ENCODE peak calls at places on chromosome 18, in seven cellular contexts. Z is foreskin fibroblast, L is spleen, R is A549, C is AG04450, D is adrenal gland, F is retinal pigment epithelial cell. T is an unnamed sample.

GRCh38 chr18:34773961-34774754 is 64.1 kb downstream of the DTNA start:
- DNase-seq in R (no peak), C (no peak), F (peak), Z (peak), D (peak), L (no peak), T (no peak)

GRCh38 chr18:45386256-45386655 is 229.0 kb upstream of the SLC14A2 start:
- DNase-seq in Z (peak), R (peak), D (no peak), L (no peak), F (no peak), C (no peak), T (no peak)

GRCh38 chr18:56532176-56532840 is 106.1 kb downstream of the TXNL1 start:
- DNase-seq in C (no peak), R (no peak), F (no peak), Z (no peak), D (no peak), L (no peak), T (peak)

GRCh38 chr18:574456-575228 is 5.5 kb upstream of the CETN1 start:
- DNase-seq in D (no peak), L (no peak), F (no peak), C (no peak), R (no peak), Z (no peak), T (no peak)

GRCh38 chr18:37343542-37343851 is 222.1 kb downstream of the CELF4 start:
- DNase-seq in D (no peak), Z (no peak), C (no peak), L (no peak), R (no peak), F (no peak), T (no peak)

GRCh38 chr18:41829648-41830516 is 125.2 kb upstream of the PIK3C3 start:
- DNase-seq in Z (no peak), C (no peak), F (no peak), D (no peak), R (no peak), L (no peak), T (no peak)

GRCh38 chr18:13318644-13319501 is 100.3 kb downstream of the LDLRAD4 start:
- DNase-seq in C (no peak), L (no peak), F (no peak), D (no peak), R (no peak), Z (no peak), T (no peak)

GRCh38 chr18:6315556-6316331 is 99.0 kb downstream of the L3MBTL4 start:
- DNase-seq in D (no peak), C (no peak), Z (no peak), L (no peak), R (peak), F (no peak), T (no peak)

GRCh38 chr18:79630266-79631095 is 49.1 kb upstream of the CTDP1 start:
- DNase-seq in C (no peak), Z (peak), R (no peak), D (peak), L (peak), F (no peak), T (no peak)

GRCh38 chr18:74476154-74476553 is 19.0 kb upstream of the DIPK1C start:
- DNase-seq in R (no peak), F (no peak), C (no peak), L (no peak), D (no peak), Z (peak), T (no peak)

GRCh38 chr18:22170421-22171262 is 1.3 kb downstream of the GATA6 start:
- DNase-seq in C (peak), F (no peak), D (peak), R (peak), L (peak), Z (peak), T (no peak)

GRCh38 chr18:13406049-13406615 is 187.6 kb downstream of the LDLRAD4 start:
- DNase-seq in Z (no peak), F (no peak), L (no peak), R (no peak), C (no peak), D (no peak), T (no peak)

GRCh38 chr18:49189772-49190171 is 239.0 kb upstream of the SMAD7 start:
- DNase-seq in F (no peak), L (no peak), Z (no peak), C (no peak), R (no peak), D (no peak), T (no peak)

GRCh38 chr18:26262156-26262555 is 35.9 kb downstream of the TAF4B start:
- DNase-seq in C (no peak), F (no peak), R (no peak), D (no peak), Z (no peak), L (no peak), T (no peak)

GRCh38 chr18:55398858-55399257 is 189.1 kb downstream of the TCF4 start:
- DNase-seq in Z (peak), F (no peak), D (no peak), R (no peak), C (no peak), L (no peak), T (no peak)

GRCh38 chr18:56650056-56650455 is 1.1 kb upstream of the WDR7 start:
- DNase-seq in L (no peak), Z (peak), C (no peak), R (no peak), F (peak), D (no peak), T (no peak)

GRCh38 chr18:37322497-37323035 is 243.0 kb downstream of the CELF4 start:
- DNase-seq in R (peak), D (peak), Z (peak), F (no peak), C (no peak), L (no peak), T (no peak)

GRCh38 chr18:31648966-31649429 is 35.4 kb downstream of the B4GALT6 start:
- DNase-seq in C (no peak), D (peak), R (peak), Z (peak), L (no peak), F (peak), T (no peak)

GRCh38 chr18:69250305-69251151 is 150.2 kb upstream of the DOK6 start:
- DNase-seq in Z (peak), D (no peak), L (no peak), C (peak), F (peak), R (no peak), T (peak)

GRCh38 chr18:54184836-54185235 is 39.6 kb downstream of the MBD2 start:
- DNase-seq in C (no peak), Z (no peak), R (no peak), L (no peak), F (no peak), D (no peak), T (no peak)

GRCh38 chr18:22710628-22711380 is 222.3 kb upstream of the RBBP8 start:
- DNase-seq in Z (peak), F (peak), R (peak), C (no peak), L (no peak), D (peak), T (no peak)

GRCh38 chr18:13640266-13640860 is 86.0 kb downstream of the FAM210A start:
- DNase-seq in Z (no peak), D (no peak), F (no peak), C (no peak), R (no peak), L (no peak), T (no peak)

GRCh38 chr18:44679056-44679911 is 1.4 kb upstream of the SETBP1 start:
- DNase-seq in R (peak), F (peak), C (peak), Z (peak), D (peak), L (peak), T (no peak)

GRCh38 chr18:65846107-65846506 is 95.3 kb downstream of the CDH7 start:
- DNase-seq in D (no peak), F (no peak), R (no peak), L (no peak), C (no peak), Z (no peak), T (no peak)
- H3K4me3 ChIP-seq in D (no peak), F (no peak), R (no peak), L (no peak), C (no peak), Z (no peak), T (no peak)

DNA sequence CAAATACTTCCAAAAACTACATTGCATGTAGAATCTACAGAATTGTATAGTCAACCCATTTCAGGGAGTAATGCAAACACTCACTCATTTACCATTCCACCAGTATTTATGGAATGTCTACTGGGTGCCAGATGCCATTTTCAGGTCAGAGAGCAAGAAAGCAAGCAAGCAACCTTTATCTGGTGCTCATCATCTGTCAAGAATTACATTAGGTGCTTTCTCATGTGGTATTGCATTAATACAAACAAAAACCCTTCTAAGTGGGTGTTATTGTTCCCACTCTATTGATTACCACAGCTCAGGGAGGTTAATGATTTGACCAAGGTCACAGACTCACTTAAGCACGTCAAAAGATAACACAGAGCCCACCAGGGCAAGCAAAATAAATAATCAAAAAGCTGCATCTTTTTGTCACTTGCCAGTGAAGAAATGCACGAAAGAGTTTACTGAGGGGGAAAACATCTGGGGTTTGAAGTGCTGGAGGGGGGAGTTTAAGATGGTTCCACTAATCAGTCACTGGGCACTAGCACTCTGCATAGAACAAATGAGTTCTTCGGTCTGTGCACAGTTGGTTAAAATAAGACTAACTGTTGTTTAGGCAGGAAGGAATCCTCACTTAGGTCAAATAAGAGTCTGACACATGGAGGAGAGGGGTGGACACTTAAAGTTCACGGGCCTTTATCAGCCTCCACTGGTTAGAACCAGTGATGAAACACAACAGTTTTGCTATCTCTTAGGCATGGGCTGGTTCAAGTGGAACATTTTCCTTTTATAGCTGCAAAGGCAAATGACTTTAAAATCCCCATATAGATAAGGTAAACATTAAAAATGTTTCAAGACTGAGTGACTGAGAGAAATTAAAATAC is 208.8 kb downstream of the CDH2 start:
- DNase-seq in F (no peak), R (peak), Z (peak), D (no peak), C (no peak), L (no peak), T (no peak)
- H3K4me3 ChIP-seq in F (no peak), R (no peak), Z (no peak), D (no peak), C (no peak), L (no peak), T (no peak)

GRCh38 chr18:12287684-12288405 is 20.2 kb upstream of the TUBB6 start:
- DNase-seq in F (peak), R (peak), D (peak), Z (peak), L (peak), C (peak), T (peak)
- H3K4me3 ChIP-seq in F (peak), R (peak), D (peak), Z (peak), L (peak), C (peak), T (peak)

DNA sequence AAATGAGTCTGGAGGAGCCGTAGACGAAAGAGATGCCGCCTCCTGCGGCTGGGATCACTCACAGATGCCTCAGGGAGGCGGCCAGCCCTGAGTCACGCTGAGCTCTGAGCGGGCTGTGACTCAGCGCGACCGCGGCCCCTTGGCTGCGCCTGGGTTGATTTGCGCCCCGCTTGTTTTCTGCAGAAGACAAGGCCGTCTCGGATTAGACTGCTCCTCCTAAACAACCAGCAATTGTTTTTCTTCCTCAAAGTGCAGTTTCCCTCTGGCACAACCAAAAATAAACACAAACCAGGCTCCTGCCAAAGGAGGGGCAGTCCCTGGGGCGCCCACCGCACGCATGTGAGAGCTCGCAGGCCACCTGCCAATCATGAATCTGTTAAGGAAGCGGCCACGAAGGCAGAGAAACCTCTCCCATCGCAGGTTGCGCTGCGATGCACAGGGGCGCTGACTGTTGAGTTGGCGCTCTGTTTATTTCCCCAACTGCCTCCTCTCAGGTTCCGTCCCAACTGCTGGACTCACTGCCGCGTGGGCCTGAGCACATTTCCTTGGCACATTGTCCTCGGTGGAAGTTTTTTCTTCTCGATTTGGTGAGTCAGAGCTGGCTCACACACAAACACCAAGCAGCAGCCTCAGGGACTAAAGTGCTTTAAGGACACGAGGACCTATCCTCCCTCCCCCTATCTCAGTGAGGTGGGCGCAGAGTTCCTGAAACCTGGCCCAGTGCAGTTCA is 85.2 kb upstream of the NDUFV2 start:
- DNase-seq in F (peak), R (peak), D (peak), Z (peak), C (peak), L (peak), T (no peak)
- H3K4me3 ChIP-seq in F (peak), R (peak), D (peak), Z (no peak), C (peak), L (peak), T (peak)

DNA sequence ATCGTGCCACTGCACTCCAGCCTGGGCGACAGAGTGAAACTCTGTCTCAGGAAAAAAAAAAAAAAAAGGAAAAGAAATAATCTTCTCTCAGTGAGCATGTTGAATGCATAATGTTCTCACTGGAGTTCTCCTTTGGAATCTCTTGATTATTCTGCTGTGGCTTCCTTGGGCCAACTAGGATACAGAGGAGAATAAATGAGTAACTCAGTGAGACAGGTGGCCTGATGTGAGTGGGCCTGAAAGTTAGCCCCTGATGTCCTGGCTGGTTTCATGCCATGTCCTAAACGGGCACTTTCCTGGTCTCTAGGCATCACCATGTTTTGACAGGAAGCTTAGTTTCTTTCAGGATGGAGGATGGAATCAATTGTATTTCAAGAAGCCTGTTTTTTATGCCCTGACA is 218.6 kb downstream of the NEDD4L start:
- DNase-seq in D (no peak), R (no peak), L (no peak), F (no peak), C (no peak), Z (no peak), T (no peak)
- H3K4me3 ChIP-seq in D (no peak), R (peak), L (no peak), F (no peak), C (no peak), Z (no peak), T (no peak)

GRCh38 chr18:57793630-57793986 is 9.5 kb downstream of the ATP8B1 start:
- DNase-seq in C (no peak), Z (no peak), R (no peak), L (no peak), F (no peak), D (no peak), T (no peak)
- H3K4me3 ChIP-seq in C (peak), Z (no peak), R (no peak), L (no peak), F (no peak), D (no peak), T (no peak)

GRCh38 chr18:51135361-51135760 is 62.1 kb downstream of the MEX3C start:
- DNase-seq in C (no peak), F (no peak), L (no peak), Z (peak), D (peak), R (peak), T (peak)
- H3K4me3 ChIP-seq in C (no peak), F (no peak), L (no peak), Z (no peak), D (no peak), R (peak), T (no peak)

GRCh38 chr18:8709248-8710059 is 4.1 kb downstream of the MTCL1 start:
- DNase-seq in C (no peak), L (no peak), Z (peak), D (no peak), F (no peak), R (no peak), T (no peak)
- H3K4me3 ChIP-seq in C (peak), L (no peak), Z (peak), D (no peak), F (no peak), R (peak), T (peak)

GRCh38 chr18:60686142-60686541 is 313.6 kb upstream of the MC4R start:
- DNase-seq in Z (no peak), R (no peak), F (no peak), C (no peak), D (no peak), L (no peak), T (no peak)

GRCh38 chr18:60684843-60685513 is 312.4 kb upstream of the MC4R start:
- DNase-seq in R (peak), D (no peak), Z (peak), C (no peak), L (no peak), F (no peak), T (peak)
- H3K4me3 ChIP-seq in R (no peak), D (no peak), Z (no peak), C (no peak), L (no peak), F (no peak), T (no peak)

T was measured in AG04449.